ENCODE peak calls at places on chromosome 2, in five cellular contexts. G is PC-3, J is upper lobe of right lung, B is HFF-Myc, V is HTR-8/SVneo. T is an unnamed sample.

GRCh38 chr2:146927080-146927714 is 917.6 kb upstream of the ACVR2A start:
- DNase-seq in G (peak), J (no peak), B (peak), V (peak), T (no peak)

GRCh38 chr2:190355968-190356657 is 12.7 kb downstream of the INPP1 start:
- DNase-seq in G (no peak), J (no peak), B (no peak), V (no peak), T (no peak)

GRCh38 chr2:109415460-109416004 is 198.2 kb downstream of the SEPTIN10 start:
- DNase-seq in G (no peak), J (no peak), B (no peak), V (no peak), T (no peak)

GRCh38 chr2:159131882-159132281 is 154.6 kb downstream of the WDSUB1 start:
- DNase-seq in G (peak), J (no peak), B (no peak), V (peak), T (no peak)

GRCh38 chr2:219269362-219270054 is 9.7 kb upstream of the DNAJB2 start:
- DNase-seq in G (no peak), J (peak), B (no peak), V (no peak), T (no peak)

GRCh38 chr2:159225025-159226016 is 61.2 kb downstream of the WDSUB1 start:
- DNase-seq in G (no peak), J (no peak), B (no peak), V (no peak), T (no peak)

GRCh38 chr2:158635961-158636601 is 159.0 kb upstream of the DAPL1 start:
- DNase-seq in G (no peak), J (no peak), B (no peak), V (no peak), T (no peak)

GRCh38 chr2:24984912-24985311 is 13.2 kb upstream of the DNAJC27 start:
- DNase-seq in G (no peak), J (no peak), B (no peak), V (no peak), T (no peak)

GRCh38 chr2:15965564-15966019 is 25.2 kb downstream of the MYCN start:
- DNase-seq in G (no peak), J (no peak), B (no peak), V (no peak), T (no peak)

GRCh38 chr2:236872015-236872414 is 213.7 kb upstream of the COPS8 start:
- DNase-seq in G (no peak), J (no peak), B (no peak), V (no peak), T (no peak)

GRCh38 chr2:142286618-142287017 is 155.8 kb upstream of the LRP1B start:
- DNase-seq in G (peak), J (no peak), B (no peak), V (no peak), T (no peak)

GRCh38 chr2:38629684-38630083 is 27.0 kb upstream of the HNRNPLL start:
- DNase-seq in G (no peak), J (no peak), B (no peak), V (no peak), T (no peak)

GRCh38 chr2:219344756-219345458 is 12.4 kb upstream of the RESP18 start:
- DNase-seq in G (peak), J (no peak), B (no peak), V (no peak), T (no peak)

GRCh38 chr2:116133563-116133962 is 1680.9 kb upstream of the DDX18 start:
- DNase-seq in G (no peak), J (no peak), B (no peak), V (no peak), T (no peak)

GRCh38 chr2:29663266-29663665 is 258.1 kb downstream of the ALK start:
- DNase-seq in G (peak), J (no peak), B (no peak), V (no peak), T (no peak)

GRCh38 chr2:231597014-231597611 is 4.4 kb downstream of the TEX44 start:
- DNase-seq in G (no peak), J (peak), B (no peak), V (no peak), T (peak)

T was measured in GM12891.